ENCODE peak calls at places on chromosomes 4 and X, in six cellular contexts. One of them, this sample, is unnamed. For H3K4me1, the result is how much of the 10 kb centered on the place peaks cover.

GRCh38 chr4:128513664-128514484 is 226.3 kb upstream of the PGRMC2 start:
- DNase-seq in neuronal stem cell: no peak
- DNase-seq in HCT116: no peak
- DNase-seq in lower lobe of right lung: no peak
- DNase-seq in BE2C: no peak
- DNase-seq in endodermal cell: no peak
- DNase-seq in this sample: no peak

GRCh38 chr4:67853336-67853735 is 30.5 kb downstream of the TMPRSS11D start:
- DNase-seq in neuronal stem cell: no peak
- DNase-seq in HCT116: no peak
- DNase-seq in lower lobe of right lung: peak
- DNase-seq in BE2C: no peak
- DNase-seq in endodermal cell: no peak
- DNase-seq in this sample: no peak

GRCh38 chrX:130994671-130995070 is 63.5 kb upstream of the ARHGAP36 start:
- DNase-seq in neuronal stem cell: peak
- DNase-seq in HCT116: no peak
- DNase-seq in lower lobe of right lung: no peak
- DNase-seq in BE2C: peak
- DNase-seq in endodermal cell: peak
- DNase-seq in this sample: peak

GRCh38 chrX:112849010-112849409 is 8.4 kb upstream of the AMOT start:
- DNase-seq in neuronal stem cell: no peak
- DNase-seq in HCT116: no peak
- DNase-seq in lower lobe of right lung: no peak
- DNase-seq in BE2C: peak
- DNase-seq in endodermal cell: no peak
- DNase-seq in this sample: no peak

GRCh38 chr4:151331276-151332042 is 6.1 kb upstream of the SH3D19 start:
- DNase-seq in neuronal stem cell: no peak
- DNase-seq in HCT116: no peak
- DNase-seq in lower lobe of right lung: no peak
- DNase-seq in BE2C: no peak
- DNase-seq in endodermal cell: no peak
- DNase-seq in this sample: no peak

GRCh38 chr4:24010573-24010972 is 120.7 kb upstream of the PPARGC1A start:
- DNase-seq in neuronal stem cell: no peak
- DNase-seq in HCT116: no peak
- DNase-seq in lower lobe of right lung: no peak
- DNase-seq in BE2C: no peak
- DNase-seq in endodermal cell: no peak
- DNase-seq in this sample: no peak

GRCh38 chr4:139085141-139085540 is 69.6 kb downstream of the NOCT start:
- DNase-seq in neuronal stem cell: no peak
- DNase-seq in HCT116: no peak
- DNase-seq in lower lobe of right lung: no peak
- DNase-seq in BE2C: no peak
- DNase-seq in endodermal cell: no peak
- DNase-seq in this sample: no peak

GRCh38 chrX:28586891-28587635 is at the start of gene IL1RAPL1:
- DNase-seq in neuronal stem cell: no peak
- DNase-seq in HCT116: no peak
- DNase-seq in lower lobe of right lung: no peak
- DNase-seq in BE2C: no peak
- DNase-seq in endodermal cell: peak
- DNase-seq in this sample: no peak

GRCh38 chrX:67436867-67437266 is 107.0 kb upstream of the AR start:
- DNase-seq in neuronal stem cell: no peak
- DNase-seq in HCT116: no peak
- DNase-seq in lower lobe of right lung: no peak
- DNase-seq in BE2C: no peak
- DNase-seq in endodermal cell: no peak
- DNase-seq in this sample: no peak

GRCh38 chr4:152382057-152382785 is 153.7 kb downstream of the FBXW7 start:
- DNase-seq in neuronal stem cell: no peak
- DNase-seq in HCT116: no peak
- DNase-seq in lower lobe of right lung: no peak
- DNase-seq in BE2C: no peak
- DNase-seq in endodermal cell: no peak
- DNase-seq in this sample: no peak

GRCh38 chr4:172147702-172148101 is 334.5 kb downstream of the GALNTL6 start:
- DNase-seq in neuronal stem cell: no peak
- DNase-seq in HCT116: no peak
- DNase-seq in lower lobe of right lung: no peak
- DNase-seq in BE2C: no peak
- DNase-seq in endodermal cell: no peak
- DNase-seq in this sample: no peak

GRCh38 chrX:150692837-150693781 is at the start of gene MTMR1:
- DNase-seq in neuronal stem cell: no peak
- DNase-seq in HCT116: no peak
- DNase-seq in lower lobe of right lung: peak
- DNase-seq in BE2C: peak
- DNase-seq in endodermal cell: peak
- DNase-seq in this sample: peak

GRCh38 chrX:8913665-8914409 is 112.7 kb upstream of the FAM9A start:
- DNase-seq in neuronal stem cell: no peak
- DNase-seq in HCT116: no peak
- DNase-seq in lower lobe of right lung: no peak
- DNase-seq in BE2C: no peak
- DNase-seq in endodermal cell: no peak
- DNase-seq in this sample: no peak

GRCh38 chr4:107317596-107317995 is 281.5 kb upstream of the DKK2 start:
- DNase-seq in neuronal stem cell: no peak
- DNase-seq in HCT116: no peak
- DNase-seq in lower lobe of right lung: no peak
- DNase-seq in BE2C: no peak
- DNase-seq in endodermal cell: no peak
- DNase-seq in this sample: no peak

GRCh38 chrX:154649864-154650510 is 3.4 kb downstream of the CTAG2 start:
- DNase-seq in neuronal stem cell: no peak
- DNase-seq in HCT116: no peak
- DNase-seq in lower lobe of right lung: no peak
- DNase-seq in BE2C: no peak
- DNase-seq in endodermal cell: no peak
- DNase-seq in this sample: no peak

GRCh38 chr4:20265726-20266125 is 14.0 kb downstream of the SLIT2 start:
- DNase-seq in neuronal stem cell: no peak
- DNase-seq in HCT116: no peak
- DNase-seq in lower lobe of right lung: no peak
- DNase-seq in BE2C: no peak
- DNase-seq in endodermal cell: no peak
- DNase-seq in this sample: no peak

GRCh38 chr4:8850074-8850829 is 21.4 kb downstream of the HMX1 start:
- DNase-seq in neuronal stem cell: no peak
- DNase-seq in HCT116: no peak
- DNase-seq in lower lobe of right lung: peak
- DNase-seq in BE2C: no peak
- DNase-seq in endodermal cell: peak
- DNase-seq in this sample: peak

GRCh38 chrX:106035064-106035463 is 3.5 kb downstream of the SERPINA7 start:
- DNase-seq in neuronal stem cell: no peak
- DNase-seq in HCT116: peak
- DNase-seq in lower lobe of right lung: no peak
- DNase-seq in BE2C: no peak
- DNase-seq in endodermal cell: no peak
- DNase-seq in this sample: no peak

GRCh38 chr4:74613266-74613665 is 168.3 kb downstream of the AREG start:
- DNase-seq in neuronal stem cell: no peak
- DNase-seq in HCT116: no peak
- DNase-seq in lower lobe of right lung: no peak
- DNase-seq in BE2C: no peak
- DNase-seq in endodermal cell: no peak
- DNase-seq in this sample: no peak

GRCh38 chrX:12770440-12770839 is 20.8 kb upstream of the PRPS2 start:
- DNase-seq in neuronal stem cell: no peak
- DNase-seq in HCT116: no peak
- DNase-seq in lower lobe of right lung: no peak
- DNase-seq in BE2C: no peak
- DNase-seq in endodermal cell: no peak
- DNase-seq in this sample: no peak

GRCh38 chr4:133147365-133147821 is 1.7 kb upstream of the PCDH10 start:
- DNase-seq in neuronal stem cell: no peak
- DNase-seq in HCT116: no peak
- DNase-seq in lower lobe of right lung: no peak
- DNase-seq in BE2C: no peak
- DNase-seq in endodermal cell: peak
- DNase-seq in this sample: no peak

GRCh38 chr4:38759077-38759789 is 23.6 kb downstream of the TLR10 start:
- DNase-seq in neuronal stem cell: peak
- DNase-seq in HCT116: no peak
- DNase-seq in lower lobe of right lung: no peak
- DNase-seq in BE2C: peak
- DNase-seq in endodermal cell: peak
- DNase-seq in this sample: no peak

GRCh38 chrX:151724563-151725337 is 8.9 kb downstream of the FATE1 start:
- DNase-seq in neuronal stem cell: no peak
- DNase-seq in HCT116: no peak
- DNase-seq in lower lobe of right lung: no peak
- DNase-seq in BE2C: no peak
- DNase-seq in endodermal cell: no peak
- DNase-seq in this sample: no peak

GRCh38 chr4:38869511-38869910 is 1.9 kb downstream of the FAM114A1 start:
- DNase-seq in neuronal stem cell: no peak
- DNase-seq in HCT116: no peak
- DNase-seq in lower lobe of right lung: no peak
- DNase-seq in BE2C: no peak
- DNase-seq in endodermal cell: no peak
- DNase-seq in this sample: no peak

GRCh38 chr4:41693629-41694028 is 54.9 kb downstream of the PHOX2B start:
- DNase-seq in neuronal stem cell: peak
- DNase-seq in HCT116: no peak
- DNase-seq in lower lobe of right lung: no peak
- DNase-seq in BE2C: peak
- DNase-seq in endodermal cell: no peak
- DNase-seq in this sample: peak

GRCh38 chr4:4247711-4248035 is 350 bp downstream of the TMEM128 start:
- DNase-seq in neuronal stem cell: no peak
- DNase-seq in HCT116: no peak
- DNase-seq in lower lobe of right lung: no peak
- DNase-seq in BE2C: no peak
- DNase-seq in endodermal cell: no peak
- DNase-seq in this sample: no peak

GRCh38 chr4:129988957-129989356 is 893.0 kb downstream of the C4orf33 start:
- DNase-seq in neuronal stem cell: no peak
- DNase-seq in HCT116: no peak
- DNase-seq in lower lobe of right lung: no peak
- DNase-seq in BE2C: no peak
- DNase-seq in endodermal cell: no peak
- DNase-seq in this sample: no peak

GRCh38 chrX:54435121-54435520 is 5.1 kb upstream of the TSR2 start:
- DNase-seq in neuronal stem cell: no peak
- DNase-seq in HCT116: no peak
- DNase-seq in lower lobe of right lung: no peak
- DNase-seq in BE2C: no peak
- DNase-seq in endodermal cell: no peak
- DNase-seq in this sample: no peak

GRCh38 chrX:54427837-54428424 is 12.3 kb upstream of the TSR2 start:
- DNase-seq in neuronal stem cell: no peak
- DNase-seq in HCT116: no peak
- DNase-seq in lower lobe of right lung: no peak
- DNase-seq in BE2C: no peak
- DNase-seq in endodermal cell: no peak
- DNase-seq in this sample: no peak

GRCh38 chrX:54430519-54430918 is 9.7 kb upstream of the TSR2 start:
- DNase-seq in neuronal stem cell: no peak
- DNase-seq in HCT116: no peak
- DNase-seq in lower lobe of right lung: no peak
- DNase-seq in BE2C: no peak
- DNase-seq in endodermal cell: no peak
- DNase-seq in this sample: no peak
- H3K4me1 ChIP-seq in neuronal stem cell: under half
- H3K4me1 ChIP-seq in HCT116: under half
- H3K4me1 ChIP-seq in lower lobe of right lung: under half
- H3K4me1 ChIP-seq in BE2C: under half
- H3K4me1 ChIP-seq in endodermal cell: under half
- H3K4me1 ChIP-seq in this sample: under half

GRCh38 chr4:159268607-159269006 is 165.7 kb downstream of the RAPGEF2 start:
- DNase-seq in neuronal stem cell: no peak
- DNase-seq in HCT116: no peak
- DNase-seq in lower lobe of right lung: no peak
- DNase-seq in BE2C: no peak
- DNase-seq in endodermal cell: no peak
- DNase-seq in this sample: no peak
- H3K4me1 ChIP-seq in neuronal stem cell: under half
- H3K4me1 ChIP-seq in HCT116: under half
- H3K4me1 ChIP-seq in lower lobe of right lung: under half
- H3K4me1 ChIP-seq in BE2C: under half
- H3K4me1 ChIP-seq in endodermal cell: under half
- H3K4me1 ChIP-seq in this sample: under half

GRCh38 chr4:142129931-142130330 is 493.5 kb downstream of the IL15 start:
- DNase-seq in neuronal stem cell: no peak
- DNase-seq in HCT116: no peak
- DNase-seq in lower lobe of right lung: no peak
- DNase-seq in BE2C: no peak
- DNase-seq in endodermal cell: no peak
- DNase-seq in this sample: no peak
- H3K4me1 ChIP-seq in neuronal stem cell: under half
- H3K4me1 ChIP-seq in HCT116: under half
- H3K4me1 ChIP-seq in lower lobe of right lung: under half
- H3K4me1 ChIP-seq in BE2C: under half
- H3K4me1 ChIP-seq in endodermal cell: under half
- H3K4me1 ChIP-seq in this sample: under half

GRCh38 chr4:85701881-85702321 is 227.0 kb downstream of the ARHGAP24 start:
- DNase-seq in neuronal stem cell: no peak
- DNase-seq in HCT116: no peak
- DNase-seq in lower lobe of right lung: no peak
- DNase-seq in BE2C: no peak
- DNase-seq in endodermal cell: no peak
- DNase-seq in this sample: no peak

GRCh38 chr4:85713005-85713404 is 238.1 kb downstream of the ARHGAP24 start:
- DNase-seq in neuronal stem cell: no peak
- DNase-seq in HCT116: no peak
- DNase-seq in lower lobe of right lung: no peak
- DNase-seq in BE2C: no peak
- DNase-seq in endodermal cell: no peak
- DNase-seq in this sample: no peak

GRCh38 chr4:85708468-85708867 is 233.5 kb downstream of the ARHGAP24 start:
- DNase-seq in neuronal stem cell: no peak
- DNase-seq in HCT116: no peak
- DNase-seq in lower lobe of right lung: no peak
- DNase-seq in BE2C: no peak
- DNase-seq in endodermal cell: no peak
- DNase-seq in this sample: no peak

GRCh38 chr4:85703098-85703497 is 228.1 kb downstream of the ARHGAP24 start:
- DNase-seq in neuronal stem cell: no peak
- DNase-seq in HCT116: no peak
- DNase-seq in lower lobe of right lung: no peak
- DNase-seq in BE2C: no peak
- DNase-seq in endodermal cell: no peak
- DNase-seq in this sample: no peak

DNA sequence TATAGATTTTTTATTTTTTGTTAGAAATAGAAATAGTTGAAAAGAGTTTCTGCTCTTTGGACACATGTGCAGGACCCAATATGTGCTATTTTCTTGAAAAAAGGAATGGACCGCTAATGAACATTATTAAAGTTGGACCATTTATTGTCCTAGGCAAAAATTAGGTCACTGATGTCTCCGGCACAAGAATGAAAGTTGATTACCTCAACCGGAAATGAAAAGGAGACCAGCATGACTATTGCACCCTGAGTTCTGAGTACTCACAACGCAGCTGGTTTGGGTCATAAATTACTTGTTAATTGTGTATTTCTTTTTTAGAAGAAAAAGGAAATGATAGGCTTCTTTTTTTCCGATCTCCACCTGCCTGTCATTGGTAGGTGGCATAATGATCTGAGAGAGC is 232.6 kb downstream of the ARHGAP24 start:
- DNase-seq in neuronal stem cell: no peak
- DNase-seq in HCT116: no peak
- DNase-seq in lower lobe of right lung: no peak
- DNase-seq in BE2C: no peak
- DNase-seq in endodermal cell: no peak
- DNase-seq in this sample: no peak
- H3K4me1 ChIP-seq in neuronal stem cell: under half
- H3K4me1 ChIP-seq in HCT116: under half
- H3K4me1 ChIP-seq in lower lobe of right lung: under half
- H3K4me1 ChIP-seq in BE2C: under half
- H3K4me1 ChIP-seq in endodermal cell: under half
- H3K4me1 ChIP-seq in this sample: under half

This sample was measured in Caco-2.